ENCODE peak calls at places on chromosomes 3 and 15, in five cellular contexts. One of them, this sample, is unnamed.

GRCh38 chr3:53375019-53375418 is 27.7 kb upstream of the DCP1A start:
- DNase-seq in A172: peak; percentile 55
- DNase-seq in fibroblast of the conjunctiva: peak; percentile 42
- DNase-seq in GM13977: peak; percentile 72
- DNase-seq in EH: peak; percentile 59
- DNase-seq in this sample: peak; percentile 23

GRCh38 chr15:21260966-21261395 is 179.3 kb downstream of the POTEB3 start:
- DNase-seq in fibroblast of the conjunctiva: no peak
- DNase-seq in EH: no peak
- DNase-seq in GM13977: no peak
- DNase-seq in A172: no peak
- DNase-seq in this sample: no peak

GRCh38 chr15:69855172-69855562 is 242.6 kb downstream of the TLE3 start:
- DNase-seq in GM13977: no peak
- DNase-seq in A172: no peak
- DNase-seq in EH: no peak
- DNase-seq in fibroblast of the conjunctiva: no peak
- DNase-seq in this sample: no peak

GRCh38 chr3:78204977-78205376 is 1165.1 kb downstream of the ROBO2 start:
- DNase-seq in fibroblast of the conjunctiva: peak; percentile 16
- DNase-seq in A172: peak; percentile 47
- DNase-seq in GM13977: no peak
- DNase-seq in EH: peak; percentile 76
- DNase-seq in this sample: peak; percentile 79

GRCh38 chr3:119220198-119220597 is 20.5 kb downstream of the B4GALT4 start:
- DNase-seq in GM13977: no peak
- DNase-seq in EH: no peak
- DNase-seq in A172: no peak
- DNase-seq in fibroblast of the conjunctiva: no peak
- DNase-seq in this sample: no peak

GRCh38 chr3:23999012-23999641 is 54.0 kb downstream of the NR1D2 start:
- DNase-seq in A172: peak; percentile 57
- DNase-seq in EH: peak; percentile 68
- DNase-seq in fibroblast of the conjunctiva: peak; percentile 48
- DNase-seq in GM13977: peak; percentile 56
- DNase-seq in this sample: peak; percentile 35

GRCh38 chr3:185982632-185983031 is 44.8 kb upstream of the TRA2B start:
- DNase-seq in fibroblast of the conjunctiva: no peak
- DNase-seq in A172: no peak
- DNase-seq in GM13977: no peak
- DNase-seq in EH: no peak
- DNase-seq in this sample: no peak

GRCh38 chr3:28376424-28376823 is 27.8 kb upstream of the AZI2 start:
- DNase-seq in fibroblast of the conjunctiva: peak; percentile 78
- DNase-seq in GM13977: no peak
- DNase-seq in EH: peak; percentile 2
- DNase-seq in A172: no peak
- DNase-seq in this sample: no peak

GRCh38 chr3:37892917-37893595 is 31.4 kb downstream of the CTDSPL start:
- DNase-seq in EH: peak; percentile 21
- DNase-seq in GM13977: no peak
- DNase-seq in A172: no peak
- DNase-seq in fibroblast of the conjunctiva: no peak
- DNase-seq in this sample: no peak

GRCh38 chr3:189646902-189647542 is 15.8 kb downstream of the TP63 start:
- DNase-seq in GM13977: no peak
- DNase-seq in fibroblast of the conjunctiva: no peak
- DNase-seq in EH: no peak
- DNase-seq in A172: no peak
- DNase-seq in this sample: no peak

GRCh38 chr3:141412936-141413354 is 44.6 kb downstream of the ZBTB38 start:
- DNase-seq in EH: peak; percentile 81
- DNase-seq in GM13977: no peak
- DNase-seq in fibroblast of the conjunctiva: peak; percentile 67
- DNase-seq in A172: no peak
- DNase-seq in this sample: peak; percentile 60

GRCh38 chr15:67721996-67722395 is 103.3 kb upstream of the SKOR1 start:
- DNase-seq in EH: no peak
- DNase-seq in fibroblast of the conjunctiva: no peak
- DNase-seq in GM13977: no peak
- DNase-seq in A172: no peak
- DNase-seq in this sample: no peak

This sample was measured in astrocyte of the cerebellum.